ENCODE peak calls at places on chromosomes 12 and 14, in ten cellular contexts. Y is neural progenitor cell, J is pancreas, O is Caco-2, I is PC-9, H is A549, G is cardiac muscle cell, F is sigmoid colon, Z is body of pancreas, E is tibial artery. D is an unnamed sample. For H3K4me1, the result is how much of the 10 kb centered on the place peaks cover.

GRCh38 chr14:99267871-99268775 is 3.9 kb downstream of the BCL11B start:
- DNase-seq in F (no peak), J (no peak), Y (no peak), E (peak), H (no peak), O (peak), I (no peak), G (no peak), Z (no peak), D (no peak)

GRCh38 chr12:132117558-132117875 is 26.6 kb downstream of the DDX51 start:
- DNase-seq in J (no peak), Z (no peak), F (peak), I (no peak), Y (no peak), G (no peak), H (peak), O (peak), E (no peak), D (no peak)

GRCh38 chr12:62865090-62865489 is 69.9 kb downstream of the PPM1H start:
- DNase-seq in H (no peak), Y (no peak), Z (no peak), G (no peak), J (no peak), E (no peak), F (no peak), I (no peak), O (no peak), D (no peak)

GRCh38 chr14:99521176-99522024 is 40.2 kb downstream of the CCNK start:
- DNase-seq in E (no peak), H (no peak), I (no peak), Y (no peak), O (no peak), J (no peak), Z (no peak), G (no peak), F (peak), D (peak)

GRCh38 chr12:106583578-106584103 is 837 bp downstream of the RFX4 start:
- DNase-seq in I (no peak), H (peak), F (no peak), O (peak), G (peak), E (no peak), Z (no peak), Y (peak), J (no peak), D (no peak)

GRCh38 chr14:63555572-63555971 is 12.4 kb upstream of the PPP2R5E start:
- DNase-seq in H (no peak), Y (no peak), I (no peak), G (no peak), F (no peak), Z (no peak), J (no peak), E (no peak), O (no peak), D (no peak)

GRCh38 chr12:49108958-49109404 is 1.7 kb downstream of the LMBR1L start:
- DNase-seq in I (no peak), E (peak), H (no peak), J (peak), Y (no peak), O (peak), G (no peak), Z (peak), F (peak), D (no peak)

GRCh38 chr12:24997970-24998582 is 49.2 kb upstream of the BCAT1 start:
- DNase-seq in O (no peak), E (no peak), H (no peak), Z (no peak), I (no peak), Y (no peak), F (no peak), J (no peak), G (no peak), D (no peak)

GRCh38 chr12:60421741-60422140 is 825.9 kb downstream of the SLC16A7 start:
- DNase-seq in F (no peak), Y (no peak), H (no peak), O (no peak), J (no peak), I (no peak), Z (no peak), E (no peak), G (no peak), D (no peak)

GRCh38 chr12:104063712-104064030 is 660 bp upstream of the HCFC2 start:
- DNase-seq in H (no peak), Y (no peak), G (no peak), E (no peak), Z (no peak), O (no peak), J (no peak), I (no peak), F (peak), D (no peak)

GRCh38 chr14:49977126-49977841 is 84.4 kb downstream of the ARF6 start:
- DNase-seq in H (no peak), Z (no peak), G (no peak), E (no peak), O (no peak), Y (no peak), F (no peak), J (no peak), I (no peak), D (no peak)

GRCh38 chr14:64919618-64920017 is 5.4 kb downstream of the CHURC1 start:
- DNase-seq in J (no peak), G (no peak), F (no peak), Y (no peak), O (no peak), Z (no peak), H (no peak), I (peak), E (no peak), D (no peak)

GRCh38 chr14:103179078-103179477 is 55.8 kb downstream of the TNFAIP2 start:
- DNase-seq in I (no peak), G (peak), J (no peak), Z (no peak), H (no peak), O (no peak), F (peak), E (no peak), Y (no peak), D (no peak)

GRCh38 chr14:63513756-63514155 is 29.4 kb downstream of the PPP2R5E start:
- DNase-seq in I (no peak), O (no peak), F (no peak), Z (no peak), E (no peak), Y (no peak), J (no peak), H (no peak), G (no peak), D (no peak)

GRCh38 chr12:54003625-54004024 is 3.7 kb downstream of the HOXC9 start:
- DNase-seq in G (no peak), I (no peak), E (no peak), Z (no peak), H (no peak), F (no peak), O (no peak), J (no peak), Y (no peak), D (no peak)

GRCh38 chr12:113162102-113163029 is 12.8 kb downstream of the CFAP73 start:
- DNase-seq in H (no peak), F (no peak), Z (peak), J (peak), G (peak), Y (peak), E (no peak), O (no peak), I (no peak), D (no peak)

GRCh38 chr12:52629251-52630103 is 11.1 kb upstream of the KRT73 start:
- DNase-seq in G (no peak), Z (no peak), H (no peak), J (no peak), Y (no peak), F (no peak), O (no peak), I (no peak), E (no peak), D (no peak)

GRCh38 chr14:36313898-36314297 is 6.5 kb downstream of the MBIP start:
- DNase-seq in G (no peak), I (no peak), Z (no peak), H (no peak), F (no peak), Y (no peak), J (no peak), E (no peak), O (no peak), D (no peak)

GRCh38 chr12:120101182-120101581 is 15.4 kb downstream of the RAB35 start:
- DNase-seq in Z (no peak), Y (no peak), F (no peak), E (no peak), G (no peak), I (no peak), O (no peak), H (no peak), J (no peak), D (no peak)

GRCh38 chr12:120690978-120691377 is 4.0 kb downstream of the MLEC start:
- DNase-seq in Z (no peak), H (no peak), O (no peak), E (no peak), G (no peak), F (no peak), Y (no peak), J (no peak), I (no peak), D (no peak)

GRCh38 chr12:20212658-20213387 is 155.5 kb upstream of the PDE3A start:
- DNase-seq in E (peak), J (peak), H (peak), O (peak), F (peak), G (peak), I (peak), Z (peak), Y (peak), D (peak)
- H3K4me3 ChIP-seq in E (peak), J (no peak), H (peak), O (no peak), F (no peak), G (no peak), I (no peak), Z (no peak), Y (no peak), D (no peak)

GRCh38 chr12:123707466-123707865 is 4.7 kb upstream of the ATP6V0A2 start:
- DNase-seq in F (no peak), O (no peak), E (no peak), Y (no peak), I (no peak), H (no peak), J (no peak), G (no peak), Z (no peak), D (peak)
- TF ChIP-seq CTCF in F (no peak), O (no peak), E (no peak), Y (no peak), I (no peak), H (no peak), J (no peak), G (no peak), Z (no peak), D (no peak)

GRCh38 chr14:77105554-77105953 is 7.5 kb downstream of the CIPC start:
- DNase-seq in I (no peak), O (no peak), E (no peak), G (no peak), Z (no peak), F (no peak), H (no peak), J (no peak), Y (no peak), D (no peak)
- H3K4me1 ChIP-seq in I (under half), O (under half), E (under half), G (under half), Z (under half), F (half or more), H (under half), J (under half), Y (under half), D (under half)

GRCh38 chr12:46825526-46826414 is at the start of gene SLC38A4:
- DNase-seq in J (peak), H (no peak), Y (peak), O (peak), F (no peak), Z (peak), E (peak), I (peak), G (peak), D (no peak)
- H3K4me3 ChIP-seq in J (no peak), H (no peak), Y (peak), O (peak), F (peak), Z (no peak), E (peak), I (no peak), G (peak), D (peak)

D was measured in RWPE2.